ENCODE peak calls at places on chromosomes 11 and 22, in six cellular contexts. T is HepG2, Z is GM12891, V is stomach, Y is transverse colon, U is upper lobe of left lung. R is an unnamed sample.

GRCh38 chr11:72602250-72602904 is 71.8 kb downstream of the PDE2A start:
- DNase-seq in T (no peak), U (no peak), Y (peak; percentile 47), Z (no peak), V (peak; percentile 63), R (no peak)

GRCh38 chr11:117075186-117075585 is 23.0 kb downstream of the SIK3 start:
- DNase-seq in T (no peak), V (no peak), U (no peak), Z (no peak), Y (no peak), R (no peak)

GRCh38 chr11:64419818-64420485 is 61.0 kb downstream of the RPS6KA4 start:
- DNase-seq in Z (no peak), V (no peak), T (no peak), U (no peak), Y (no peak), R (no peak)

GRCh38 chr11:78226684-78227680 is 38.3 kb downstream of the USP35 start:
- DNase-seq in T (no peak), Z (no peak), U (no peak), Y (no peak), V (no peak), R (no peak)

GRCh38 chr11:13685461-13686108 is 17.1 kb downstream of the FAR1 start:
- DNase-seq in Y (no peak), U (no peak), V (no peak), T (no peak), Z (no peak), R (no peak)

GRCh38 chr11:125373426-125374391 is 122.4 kb downstream of the FEZ1 start:
- DNase-seq in Z (no peak), U (peak; percentile 22), T (no peak), Y (no peak), V (no peak), R (no peak)

GRCh38 chr22:36027960-36028645 is 521 bp downstream of the RBFOX2 start:
- DNase-seq in U (no peak), Z (peak; percentile 33), Y (peak; percentile 30), V (no peak), T (no peak), R (peak; percentile 41)

GRCh38 chr11:94325681-94326080 is 21.3 kb downstream of the IZUMO1R start:
- DNase-seq in Y (peak; percentile 48), Z (peak; percentile 44), V (peak; percentile 31), T (peak; percentile 39), U (peak; percentile 37), R (peak; percentile 31)

GRCh38 chr11:69822676-69823494 is 3.7 kb upstream of the FGF3 start:
- DNase-seq in Y (no peak), U (no peak), T (no peak), V (no peak), Z (no peak), R (no peak)

GRCh38 chr22:45317551-45318167 is 7.9 kb downstream of the FAM118A start:
- DNase-seq in Z (no peak), T (no peak), V (peak; percentile 75), U (peak; percentile 47), Y (peak; percentile 62), R (no peak)

GRCh38 chr11:30328676-30329075 is 5.8 kb downstream of the ARL14EP start:
- DNase-seq in T (no peak), U (no peak), Z (no peak), Y (no peak), V (no peak), R (no peak)

GRCh38 chr22:49457946-49458707 is 369.5 kb downstream of the BRD1 start:
- DNase-seq in U (no peak), T (no peak), V (no peak), Z (no peak), Y (no peak), R (no peak)

GRCh38 chr11:69425895-69426544 is 55.4 kb upstream of the LINC01488 start:
- DNase-seq in V (no peak), Y (no peak), Z (no peak), T (no peak), U (no peak), R (no peak)

GRCh38 chr11:19713221-19714092 is 820 bp downstream of the NAV2 start:
- DNase-seq in U (no peak), Y (no peak), Z (no peak), V (no peak), T (no peak), R (peak; percentile 13)

GRCh38 chr22:47094861-47095330 is 332.4 kb downstream of the TBC1D22A start:
- DNase-seq in U (no peak), T (no peak), Z (no peak), Y (no peak), V (no peak), R (no peak)

GRCh38 chr11:125410091-125410490 is 86.0 kb downstream of the FEZ1 start:
- DNase-seq in U (no peak), Y (no peak), Z (no peak), V (no peak), T (no peak), R (no peak)

GRCh38 chr11:72069200-72069599 is 11.1 kb downstream of the NUMA1 start:
- DNase-seq in Y (no peak), U (no peak), T (no peak), V (no peak), Z (no peak), R (no peak)

GRCh38 chr11:99513368-99513767 is 492.6 kb downstream of the CNTN5 start:
- DNase-seq in U (no peak), T (no peak), V (no peak), Z (no peak), Y (no peak), R (no peak)

GRCh38 chr11:134416726-134417125 is 4.7 kb upstream of the B3GAT1 start:
- DNase-seq in Y (no peak), T (no peak), U (no peak), V (no peak), Z (no peak), R (no peak)

GRCh38 chr22:30196141-30196866 is 50.3 kb downstream of the LIF start:
- DNase-seq in T (peak; percentile 84), V (peak; percentile 66), U (peak; percentile 88), Y (peak; percentile 68), Z (no peak), R (no peak)

GRCh38 chr22:38454011-38454360 is 1.0 kb downstream of the KCNJ4 start:
- DNase-seq in T (no peak), V (no peak), Z (no peak), Y (no peak), U (no peak), R (no peak)

GRCh38 chr11:14299921-14300320 is 59.1 kb downstream of the RRAS2 start:
- DNase-seq in Y (no peak), T (no peak), U (no peak), Z (no peak), V (no peak), R (no peak)

GRCh38 chr22:23984430-23984829 is 4.5 kb downstream of the GSTT2 start:
- DNase-seq in U (no peak), Z (no peak), Y (no peak), V (no peak), T (no peak), R (no peak)

GRCh38 chr22:49735411-49736311 is 92.0 kb downstream of the BRD1 start:
- DNase-seq in Z (no peak), U (peak; percentile 10), V (peak; percentile 23), Y (no peak), T (no peak), R (no peak)

GRCh38 chr22:30778261-30778660 is 83.6 kb downstream of the OSBP2 start:
- DNase-seq in Y (no peak), Z (no peak), V (no peak), U (no peak), T (no peak), R (no peak)

GRCh38 chr11:123316003-123316402 is 114.1 kb upstream of the GRAMD1B start:
- DNase-seq in Z (no peak), U (no peak), V (no peak), T (no peak), Y (no peak), R (no peak)

GRCh38 chr11:3642071-3642951 is 519 bp upstream of the ART5 start:
- DNase-seq in Y (peak; percentile 74), T (peak; percentile 81), Z (peak; percentile 45), V (peak; percentile 85), U (peak; percentile 86), R (peak; percentile 44)
- TF ChIP-seq POLR2A in Y (peak; percentile 33), T (peak; percentile 59), Z (no peak), V (no peak), U (no peak), R (no peak)

DNA sequence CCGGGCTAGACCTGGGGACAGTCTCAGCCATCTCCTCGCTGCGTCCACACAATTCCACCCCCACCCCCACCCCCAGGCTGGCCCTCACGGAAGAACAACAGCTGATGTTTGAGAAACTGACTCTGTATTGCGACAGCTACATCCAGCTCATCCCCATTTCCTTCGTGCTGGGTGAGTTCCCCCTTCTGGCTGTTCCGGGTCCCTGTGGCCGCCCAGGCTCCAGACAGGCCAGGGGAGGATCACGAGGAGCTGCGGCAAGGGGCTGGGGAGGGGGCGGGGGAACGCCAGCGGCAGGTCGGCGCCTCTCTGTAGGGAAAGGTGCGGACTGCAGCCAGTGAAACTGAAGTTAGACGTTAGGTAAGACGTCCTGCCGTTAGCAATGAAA is 4.9 kb downstream of the BEST1 start:
- DNase-seq in T (peak; percentile 59), U (peak; percentile 84), Z (no peak), V (no peak), Y (peak; percentile 49), R (no peak)
- TF ChIP-seq POLR2AphosphoS5 in T (no peak), U (peak; percentile 84), Z (no peak), V (peak; percentile 38), Y (peak; percentile 15), R (no peak)

GRCh38 chr11:4118107-4118506 is 23.5 kb downstream of the RRM1 start:
- DNase-seq in Z (no peak), V (no peak), U (no peak), Y (no peak), T (no peak), R (no peak)

GRCh38 chr11:4111834-4112233 is 17.2 kb downstream of the RRM1 start:
- DNase-seq in Z (no peak), Y (no peak), T (no peak), U (no peak), V (no peak), R (no peak)

GRCh38 chr11:4115128-4115527 is 20.5 kb downstream of the RRM1 start:
- DNase-seq in V (no peak), Z (no peak), U (no peak), Y (no peak), T (no peak), R (no peak)
- TF ChIP-seq POLR2A in V (no peak), Z (no peak), U (no peak), Y (no peak), T (no peak), R (no peak)

DNA sequence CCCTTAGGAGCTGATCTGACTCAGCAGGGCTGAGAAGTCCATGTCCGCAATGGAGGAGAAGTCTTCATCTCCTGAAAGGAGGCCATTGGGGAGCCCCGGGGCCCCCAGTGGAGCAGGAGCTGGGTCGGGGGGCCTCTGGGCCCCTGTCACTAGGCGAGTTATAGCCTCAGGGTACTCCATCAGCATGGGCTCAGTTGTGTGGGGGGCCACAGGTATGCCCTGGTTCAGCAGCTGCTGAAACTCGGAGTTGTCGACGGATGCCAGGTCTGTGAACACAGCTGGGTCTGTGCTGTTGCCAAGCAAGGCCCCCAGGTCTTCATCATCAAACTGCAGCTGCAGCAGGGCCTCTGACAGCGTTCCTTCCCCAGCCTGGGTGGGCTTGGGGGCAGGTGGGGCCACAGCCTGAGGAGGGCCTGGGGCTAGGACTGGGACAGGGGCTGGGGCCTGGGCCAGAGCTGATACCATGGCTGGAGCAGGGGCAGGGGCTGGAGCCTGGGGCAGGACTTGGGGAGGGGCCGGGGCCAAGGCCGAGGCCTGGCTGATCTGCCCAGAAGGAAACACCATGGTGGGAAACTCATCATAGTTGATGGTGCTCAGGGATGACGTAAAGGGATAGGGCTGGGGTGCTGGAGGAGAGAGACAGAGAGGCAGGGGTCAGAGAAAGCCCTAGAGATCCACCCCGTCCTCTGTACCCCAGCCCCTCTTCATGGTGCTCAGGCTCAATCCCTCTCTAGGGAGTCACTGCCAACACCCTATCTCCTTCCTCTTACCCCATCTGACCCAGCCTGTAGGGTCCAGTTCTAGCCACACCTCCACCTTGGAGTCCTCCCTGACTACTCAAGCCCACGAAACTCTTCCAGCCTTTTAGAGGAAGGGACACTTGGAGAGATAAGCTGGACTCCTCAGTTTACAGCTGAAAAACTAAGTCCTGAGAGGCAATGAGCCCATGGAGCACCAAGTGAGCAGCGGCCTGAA is 8.1 kb downstream of the RELA start:
- DNase-seq in Y (peak; percentile 8), V (no peak), T (no peak), Z (no peak), U (no peak), R (peak; percentile 7)
- TF ChIP-seq POLR2AphosphoS5 in Y (no peak), V (no peak), T (no peak), Z (no peak), U (no peak), R (peak; percentile 82)